ENCODE peak calls at places on chromosomes 11 and 22, in five cellular contexts. One of them, this sample, is unnamed.

GRCh38 chr22:39463931-39464390 is 7.1 kb downstream of the MGAT3 start:
- DNase-seq in stimulated activated CD4-positive, alpha-beta T cell treated with anti-CD3 and anti-CD28 coated beads, Interleukin-4, amount 100 ng/mL, for 48 hours: no peak
- DNase-seq in foreskin melanocyte: no peak
- DNase-seq in lower leg skin: no peak
- DNase-seq in endothelial cell: no peak
- DNase-seq in this sample: peak

GRCh38 chr11:7056828-7057513 is 31.8 kb upstream of the RBMXL2 start:
- DNase-seq in stimulated activated CD4-positive, alpha-beta T cell treated with anti-CD3 and anti-CD28 coated beads, Interleukin-4, amount 100 ng/mL, for 48 hours: no peak
- DNase-seq in foreskin melanocyte: no peak
- DNase-seq in lower leg skin: no peak
- DNase-seq in endothelial cell: no peak
- DNase-seq in this sample: no peak

GRCh38 chr11:107689317-107690202 is 22.3 kb downstream of the SLN start:
- DNase-seq in stimulated activated CD4-positive, alpha-beta T cell treated with anti-CD3 and anti-CD28 coated beads, Interleukin-4, amount 100 ng/mL, for 48 hours: peak
- DNase-seq in foreskin melanocyte: peak
- DNase-seq in lower leg skin: peak
- DNase-seq in endothelial cell: peak
- DNase-seq in this sample: peak

GRCh38 chr11:132058211-132058772 is 687.9 kb downstream of the NTM start:
- DNase-seq in stimulated activated CD4-positive, alpha-beta T cell treated with anti-CD3 and anti-CD28 coated beads, Interleukin-4, amount 100 ng/mL, for 48 hours: no peak
- DNase-seq in foreskin melanocyte: no peak
- DNase-seq in lower leg skin: peak
- DNase-seq in endothelial cell: no peak
- DNase-seq in this sample: peak

GRCh38 chr11:34792814-34793241 is 123.4 kb downstream of the APIP start:
- DNase-seq in stimulated activated CD4-positive, alpha-beta T cell treated with anti-CD3 and anti-CD28 coated beads, Interleukin-4, amount 100 ng/mL, for 48 hours: no peak
- DNase-seq in foreskin melanocyte: peak
- DNase-seq in lower leg skin: peak
- DNase-seq in endothelial cell: no peak
- DNase-seq in this sample: no peak

GRCh38 chr22:17808688-17809403 is 34.6 kb upstream of the BID start:
- DNase-seq in stimulated activated CD4-positive, alpha-beta T cell treated with anti-CD3 and anti-CD28 coated beads, Interleukin-4, amount 100 ng/mL, for 48 hours: no peak
- DNase-seq in foreskin melanocyte: no peak
- DNase-seq in lower leg skin: no peak
- DNase-seq in endothelial cell: no peak
- DNase-seq in this sample: no peak

GRCh38 chr11:85913486-85913885 is 58.3 kb downstream of the CCDC83 start:
- DNase-seq in stimulated activated CD4-positive, alpha-beta T cell treated with anti-CD3 and anti-CD28 coated beads, Interleukin-4, amount 100 ng/mL, for 48 hours: no peak
- DNase-seq in foreskin melanocyte: no peak
- DNase-seq in lower leg skin: no peak
- DNase-seq in endothelial cell: no peak
- DNase-seq in this sample: no peak

GRCh38 chr22:27372969-27373670 is 428.4 kb downstream of the MN1 start:
- DNase-seq in stimulated activated CD4-positive, alpha-beta T cell treated with anti-CD3 and anti-CD28 coated beads, Interleukin-4, amount 100 ng/mL, for 48 hours: no peak
- DNase-seq in foreskin melanocyte: no peak
- DNase-seq in lower leg skin: no peak
- DNase-seq in endothelial cell: peak
- DNase-seq in this sample: no peak

GRCh38 chr22:44782286-44782830 is 30.0 kb downstream of the ARHGAP8 start:
- DNase-seq in stimulated activated CD4-positive, alpha-beta T cell treated with anti-CD3 and anti-CD28 coated beads, Interleukin-4, amount 100 ng/mL, for 48 hours: no peak
- DNase-seq in foreskin melanocyte: no peak
- DNase-seq in lower leg skin: peak
- DNase-seq in endothelial cell: no peak
- DNase-seq in this sample: no peak

GRCh38 chr11:125167954-125168821 is 3.6 kb downstream of the PKNOX2 start:
- DNase-seq in stimulated activated CD4-positive, alpha-beta T cell treated with anti-CD3 and anti-CD28 coated beads, Interleukin-4, amount 100 ng/mL, for 48 hours: no peak
- DNase-seq in foreskin melanocyte: no peak
- DNase-seq in lower leg skin: no peak
- DNase-seq in endothelial cell: no peak
- DNase-seq in this sample: peak